ENCODE peak calls at places on chromosomes 5 and 9, in five cellular contexts. One of them, this sample, is unnamed.

GRCh38 chr5:61301345-61301744 is 30.7 kb upstream of the ZSWIM6 start:
- DNase-seq in trophoblast cell: no peak
- DNase-seq in neuronal stem cell: no peak
- DNase-seq in IMR-90: peak
- DNase-seq in H1: no peak
- DNase-seq in this sample: no peak

GRCh38 chr5:83871533-83872380 is 151.1 kb upstream of the HAPLN1 start:
- DNase-seq in H1: no peak
- DNase-seq in trophoblast cell: no peak
- DNase-seq in neuronal stem cell: no peak
- DNase-seq in IMR-90: no peak
- DNase-seq in this sample: no peak

GRCh38 chr5:83475540-83476469 is 4.3 kb downstream of the VCAN start:
- DNase-seq in IMR-90: peak
- DNase-seq in trophoblast cell: peak
- DNase-seq in neuronal stem cell: no peak
- DNase-seq in H1: no peak
- DNase-seq in this sample: peak

GRCh38 chr9:17719053-17719452 is 140.2 kb downstream of the SH3GL2 start:
- DNase-seq in IMR-90: no peak
- DNase-seq in neuronal stem cell: no peak
- DNase-seq in H1: no peak
- DNase-seq in trophoblast cell: no peak
- DNase-seq in this sample: no peak

GRCh38 chr9:78697653-78698052 is 400.7 kb downstream of the PSAT1 start:
- DNase-seq in neuronal stem cell: no peak
- DNase-seq in IMR-90: no peak
- DNase-seq in H1: no peak
- DNase-seq in trophoblast cell: no peak
- DNase-seq in this sample: no peak

GRCh38 chr5:932628-933250 is 40.1 kb downstream of the TRIP13 start:
- DNase-seq in H1: no peak
- DNase-seq in IMR-90: peak
- DNase-seq in trophoblast cell: no peak
- DNase-seq in neuronal stem cell: no peak
- DNase-seq in this sample: peak

GRCh38 chr5:143086851-143087637 is 316.4 kb downstream of the NR3C1 start:
- DNase-seq in neuronal stem cell: no peak
- DNase-seq in trophoblast cell: no peak
- DNase-seq in H1: no peak
- DNase-seq in IMR-90: peak
- DNase-seq in this sample: peak

GRCh38 chr9:70352802-70353201 is 61.7 kb downstream of the KLF9 start:
- DNase-seq in neuronal stem cell: no peak
- DNase-seq in H1: no peak
- DNase-seq in trophoblast cell: no peak
- DNase-seq in IMR-90: no peak
- DNase-seq in this sample: peak

DNA sequence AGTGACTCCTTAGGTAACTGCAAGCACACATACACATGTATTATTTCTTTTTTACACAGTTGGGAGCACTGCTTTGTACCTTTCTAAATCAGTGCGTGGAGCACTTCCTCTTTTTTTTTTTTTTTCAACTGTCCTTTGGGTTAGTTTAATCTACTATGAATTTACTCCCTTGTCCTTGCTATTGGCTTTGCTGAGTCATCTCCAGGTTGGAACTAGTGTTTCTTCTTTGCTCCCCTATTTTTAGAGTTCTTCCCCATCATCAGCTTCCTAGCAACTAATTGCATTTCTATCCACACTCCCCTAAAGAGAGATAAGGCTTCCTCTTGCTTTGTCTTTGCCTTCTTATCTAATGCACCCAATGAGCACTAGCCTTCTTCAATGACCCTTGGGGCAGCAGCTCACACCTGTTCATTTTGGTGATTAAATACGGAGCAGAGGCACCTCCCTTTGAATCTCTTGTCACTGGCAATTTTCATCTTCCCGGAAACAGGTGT is 24.3 kb downstream of the S100Z start:
- DNase-seq in trophoblast cell: no peak
- DNase-seq in neuronal stem cell: no peak
- DNase-seq in IMR-90: no peak
- DNase-seq in H1: no peak
- DNase-seq in this sample: no peak
- H2BK120ac ChIP-seq in trophoblast cell: no peak
- H2BK120ac ChIP-seq in neuronal stem cell: no peak
- H2BK120ac ChIP-seq in IMR-90: no peak
- H2BK120ac ChIP-seq in H1: no peak
- H2BK120ac ChIP-seq in this sample: no peak

GRCh38 chr5:160166973-160167622 is 47.8 kb upstream of the PWWP2A start:
- DNase-seq in IMR-90: no peak
- DNase-seq in H1: no peak
- DNase-seq in trophoblast cell: peak
- DNase-seq in neuronal stem cell: no peak
- DNase-seq in this sample: peak
- H2BK120ac ChIP-seq in IMR-90: peak
- H2BK120ac ChIP-seq in H1: peak
- H2BK120ac ChIP-seq in trophoblast cell: no peak
- H2BK120ac ChIP-seq in neuronal stem cell: no peak
- H2BK120ac ChIP-seq in this sample: peak

DNA sequence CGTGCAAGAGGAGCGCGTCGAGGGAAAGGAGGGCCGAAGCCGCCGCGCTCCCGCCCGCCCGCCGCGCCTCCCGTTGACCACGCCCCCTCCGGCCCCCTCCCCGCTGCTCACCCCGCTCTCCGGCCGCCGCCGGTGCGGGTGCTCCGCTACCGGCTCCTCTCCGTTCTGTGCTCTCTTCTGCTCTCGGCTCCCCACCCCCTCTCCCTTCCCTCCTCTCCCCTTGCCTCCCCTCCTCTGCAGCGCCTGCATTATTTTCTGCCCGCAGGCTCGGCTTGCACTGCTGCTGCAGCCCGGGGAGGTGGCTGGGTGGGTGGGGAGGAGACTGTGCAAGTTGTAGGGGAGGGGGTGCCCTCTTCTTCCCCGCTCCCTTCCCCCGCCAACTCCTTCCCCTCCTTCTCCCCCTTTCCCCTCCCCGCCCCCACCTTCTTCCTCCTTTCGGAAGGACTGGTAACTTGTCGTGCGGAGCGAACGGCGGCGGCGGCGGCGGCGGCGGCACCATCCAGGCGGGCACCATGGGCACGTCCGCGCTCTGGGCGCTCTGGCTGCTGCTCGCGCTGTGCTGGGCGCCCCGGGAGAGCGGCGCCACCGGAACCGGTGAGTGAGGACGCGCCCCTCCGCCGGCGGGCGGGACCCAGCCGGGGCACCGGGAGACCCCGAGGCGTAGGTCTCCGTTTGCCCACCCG is at the start of gene VLDLR:
- DNase-seq in neuronal stem cell: peak
- DNase-seq in trophoblast cell: peak
- DNase-seq in IMR-90: peak
- DNase-seq in H1: peak
- DNase-seq in this sample: peak
- H2BK120ac ChIP-seq in neuronal stem cell: no peak
- H2BK120ac ChIP-seq in trophoblast cell: peak
- H2BK120ac ChIP-seq in IMR-90: peak
- H2BK120ac ChIP-seq in H1: peak
- H2BK120ac ChIP-seq in this sample: no peak

GRCh38 chr5:65895891-65896290 is 30.5 kb upstream of the ERBIN start:
- DNase-seq in IMR-90: no peak
- DNase-seq in trophoblast cell: no peak
- DNase-seq in H1: no peak
- DNase-seq in neuronal stem cell: no peak
- DNase-seq in this sample: no peak

GRCh38 chr5:65892801-65893200 is 33.6 kb upstream of the ERBIN start:
- DNase-seq in trophoblast cell: no peak
- DNase-seq in IMR-90: no peak
- DNase-seq in neuronal stem cell: no peak
- DNase-seq in H1: no peak
- DNase-seq in this sample: no peak

DNA sequence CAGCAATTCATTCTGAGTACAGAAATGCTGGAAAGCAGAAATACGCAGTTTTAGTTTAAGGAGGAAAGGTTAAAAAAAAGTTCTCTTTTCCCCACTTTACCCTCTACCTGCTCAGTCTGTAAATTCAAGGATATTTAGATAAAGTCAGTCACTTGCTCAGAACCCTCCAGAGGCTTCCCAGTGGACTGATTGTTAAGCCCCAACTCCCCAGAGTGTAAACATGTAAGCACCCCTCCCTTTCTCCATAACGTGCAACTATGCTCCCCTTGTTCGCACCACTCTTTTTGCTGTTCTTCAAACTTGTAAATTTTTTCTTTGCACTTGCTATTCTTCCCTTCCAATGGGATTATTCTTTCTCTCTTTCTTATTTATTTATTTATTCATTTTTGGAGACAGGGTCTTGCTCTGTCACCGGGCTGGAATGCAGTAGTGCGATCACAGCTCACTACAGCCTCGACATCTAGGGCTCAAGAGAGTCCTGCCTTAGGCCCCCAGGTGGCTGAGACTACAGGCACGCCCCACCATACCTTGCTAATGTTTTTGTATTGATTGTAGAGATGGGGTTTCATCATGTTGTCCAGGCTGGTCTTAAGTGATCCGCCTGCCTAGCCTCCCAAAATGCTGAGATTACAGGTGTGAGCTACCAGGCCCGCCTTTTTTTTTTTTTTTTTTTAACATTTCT is 32.5 kb upstream of the ERBIN start:
- DNase-seq in neuronal stem cell: no peak
- DNase-seq in H1: no peak
- DNase-seq in IMR-90: no peak
- DNase-seq in trophoblast cell: no peak
- DNase-seq in this sample: no peak
- H2BK120ac ChIP-seq in neuronal stem cell: no peak
- H2BK120ac ChIP-seq in H1: no peak
- H2BK120ac ChIP-seq in IMR-90: no peak
- H2BK120ac ChIP-seq in trophoblast cell: peak
- H2BK120ac ChIP-seq in this sample: no peak

DNA sequence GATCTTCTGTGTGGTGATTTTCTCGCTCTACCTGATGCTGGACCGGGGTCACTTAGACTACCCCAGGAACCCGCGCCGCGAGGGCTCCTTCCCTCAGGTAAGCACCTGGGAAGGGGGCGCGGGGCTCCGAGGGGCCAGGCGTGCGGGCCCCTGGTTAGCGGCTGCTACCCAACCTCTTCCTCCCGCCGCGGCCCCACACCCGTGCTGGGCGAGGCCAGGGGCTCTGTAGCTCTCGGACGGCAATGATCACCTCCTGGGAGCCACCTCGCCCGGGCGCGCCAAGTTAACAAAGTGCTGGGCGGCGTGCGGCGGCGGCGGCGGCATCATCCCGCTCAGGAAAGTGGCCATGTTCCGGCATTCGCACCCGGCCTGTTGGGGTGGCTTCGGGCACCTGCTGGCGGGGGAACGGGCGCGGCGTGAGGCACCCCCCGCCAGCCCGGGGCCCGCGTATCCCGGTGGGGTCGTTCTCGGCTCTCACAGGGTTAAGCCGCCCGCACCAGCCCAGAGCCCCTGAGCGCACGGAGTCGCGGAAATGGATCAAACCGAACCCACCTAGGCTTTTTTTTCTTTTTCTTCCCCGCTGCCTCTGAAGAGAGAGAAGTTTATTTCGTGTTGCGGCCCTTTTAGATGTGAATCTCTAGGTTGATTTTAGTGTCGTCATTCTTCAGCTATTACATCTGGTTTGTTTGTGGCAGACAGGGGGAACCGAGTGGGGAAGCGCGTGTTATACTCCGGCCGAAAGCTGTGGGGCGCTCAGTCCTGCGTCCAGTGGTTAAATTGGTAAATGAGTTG is 925 bp downstream of the MAN2A1 start:
- DNase-seq in IMR-90: peak
- DNase-seq in H1: peak
- DNase-seq in trophoblast cell: peak
- DNase-seq in neuronal stem cell: peak
- DNase-seq in this sample: peak
- H2BK120ac ChIP-seq in IMR-90: peak
- H2BK120ac ChIP-seq in H1: no peak
- H2BK120ac ChIP-seq in trophoblast cell: peak
- H2BK120ac ChIP-seq in neuronal stem cell: peak
- H2BK120ac ChIP-seq in this sample: peak

GRCh38 chr5:15885156-15885555 is 294.4 kb downstream of the MARCHF11 start:
- DNase-seq in neuronal stem cell: no peak
- DNase-seq in H1: no peak
- DNase-seq in IMR-90: peak
- DNase-seq in trophoblast cell: no peak
- DNase-seq in this sample: no peak

GRCh38 chr5:15887072-15887471 is 292.5 kb downstream of the MARCHF11 start:
- DNase-seq in trophoblast cell: no peak
- DNase-seq in H1: no peak
- DNase-seq in IMR-90: peak
- DNase-seq in neuronal stem cell: no peak
- DNase-seq in this sample: peak

GRCh38 chr5:15886156-15886555 is 293.4 kb downstream of the MARCHF11 start:
- DNase-seq in trophoblast cell: no peak
- DNase-seq in IMR-90: no peak
- DNase-seq in neuronal stem cell: no peak
- DNase-seq in H1: no peak
- DNase-seq in this sample: no peak

GRCh38 chr5:15893866-15894265 is 285.7 kb downstream of the MARCHF11 start:
- DNase-seq in IMR-90: no peak
- DNase-seq in trophoblast cell: no peak
- DNase-seq in H1: no peak
- DNase-seq in neuronal stem cell: no peak
- DNase-seq in this sample: no peak

DNA sequence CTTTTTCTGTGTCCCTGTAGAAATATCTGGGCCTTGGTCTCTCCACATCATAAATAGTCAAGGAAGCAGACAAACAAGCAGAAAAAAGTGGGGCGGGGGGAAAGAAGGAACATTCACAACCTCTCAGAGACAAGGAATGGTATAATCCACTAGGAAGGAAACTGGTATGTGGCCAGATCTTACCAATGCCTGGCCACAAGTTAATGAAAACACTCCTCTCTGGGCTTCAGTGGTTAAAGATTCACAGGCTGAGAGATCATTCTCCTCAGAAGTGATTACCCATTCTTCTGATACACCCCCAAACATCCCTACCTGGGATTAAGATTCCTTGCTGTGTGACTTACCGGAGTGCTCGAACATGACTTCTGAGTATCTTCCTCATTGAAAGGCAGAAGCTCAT is 290.6 kb downstream of the MARCHF11 start:
- DNase-seq in trophoblast cell: no peak
- DNase-seq in H1: no peak
- DNase-seq in IMR-90: no peak
- DNase-seq in neuronal stem cell: no peak
- DNase-seq in this sample: no peak
- H2BK120ac ChIP-seq in trophoblast cell: no peak
- H2BK120ac ChIP-seq in H1: no peak
- H2BK120ac ChIP-seq in IMR-90: no peak
- H2BK120ac ChIP-seq in neuronal stem cell: no peak
- H2BK120ac ChIP-seq in this sample: no peak

GRCh38 chr9:87216036-87216435 is 268.7 kb upstream of the GAS1 start:
- DNase-seq in IMR-90: no peak
- DNase-seq in neuronal stem cell: no peak
- DNase-seq in H1: no peak
- DNase-seq in trophoblast cell: no peak
- DNase-seq in this sample: no peak
- H2BK120ac ChIP-seq in IMR-90: no peak
- H2BK120ac ChIP-seq in neuronal stem cell: no peak
- H2BK120ac ChIP-seq in H1: no peak
- H2BK120ac ChIP-seq in trophoblast cell: no peak
- H2BK120ac ChIP-seq in this sample: no peak

This sample was measured in mesenchymal stem cell.